ENCODE peak calls at places on chromosomes 11 and 22, in four cellular contexts. G, B, M and Z are unnamed samples.
A peak's percentile ranks its signal among the peaks of the same experiment; 100 is the strongest.

GRCh38 chr11:100964400-100964799 is 165.2 kb downstream of the PGR start:
- DNase-seq in G (no peak), B (no peak), M (no peak), Z (peak; percentile 58)

GRCh38 chr11:99268895-99269294 is 248.1 kb downstream of the CNTN5 start:
- DNase-seq in G (no peak), B (no peak), M (no peak), Z (no peak)

GRCh38 chr11:92212530-92212929 is 12.1 kb upstream of the FAT3 start:
- DNase-seq in G (no peak), B (no peak), M (no peak), Z (no peak)

GRCh38 chr22:27063381-27063780 is 406.0 kb downstream of the MIAT start:
- DNase-seq in G (no peak), B (no peak), M (no peak), Z (no peak)

GRCh38 chr11:34791725-34792124 is 124.5 kb downstream of the APIP start:
- DNase-seq in G (no peak), B (no peak), M (no peak), Z (no peak)

GRCh38 chr11:1392111-1392510 is 2.4 kb downstream of the BRSK2 start:
- DNase-seq in G (no peak), B (no peak), M (no peak), Z (no peak)

GRCh38 chr11:77104727-77105126 is 2.1 kb downstream of the OMP start:
- DNase-seq in G (no peak), B (no peak), M (no peak), Z (peak; percentile 18)

GRCh38 chr11:129589190-129589589 is 213.5 kb downstream of the BARX2 start:
- DNase-seq in G (no peak), B (peak; percentile 39), M (no peak), Z (no peak)

GRCh38 chr22:17205432-17205831 is 13.8 kb downstream of the ADA2 start:
- DNase-seq in G (no peak), B (no peak), M (no peak), Z (no peak)

GRCh38 chr22:30356392-30357230 is at the start of the genes CCDC157 and SF3A1:
- DNase-seq in G (peak; percentile 87), B (peak; percentile 97), M (peak; percentile 94), Z (peak; percentile 96)

GRCh38 chr22:38419121-38419863 is 35.7 kb downstream of the KCNJ4 start:
- DNase-seq in G (no peak), B (no peak), M (no peak), Z (no peak)

GRCh38 chr11:110850846-110851245 is 138.6 kb upstream of the ARHGAP20 start:
- DNase-seq in G (no peak), B (no peak), M (no peak), Z (no peak)

GRCh38 chr11:29336727-29337212 is 680.1 kb downstream of the KCNA4 start:
- DNase-seq in G (no peak), B (no peak), M (no peak), Z (peak; percentile 40)

GRCh38 chr11:71323876-71324526 is 71.6 kb upstream of the SHANK2 start:
- DNase-seq in G (no peak), B (no peak), M (no peak), Z (no peak)

GRCh38 chr22:31532060-31532459 is 35.7 kb downstream of the SFI1 start:
- DNase-seq in G (no peak), B (no peak), M (no peak), Z (peak; percentile 6)

GRCh38 chr11:114135737-114136151 is 76.2 kb downstream of the ZBTB16 start:
- DNase-seq in G (no peak), B (peak; percentile 43), M (peak; percentile 35), Z (peak; percentile 78)

GRCh38 chr11:77267910-77268309 is 33.6 kb downstream of the GDPD4 start:
- DNase-seq in G (no peak), B (no peak), M (no peak), Z (peak; percentile 73)

DNA sequence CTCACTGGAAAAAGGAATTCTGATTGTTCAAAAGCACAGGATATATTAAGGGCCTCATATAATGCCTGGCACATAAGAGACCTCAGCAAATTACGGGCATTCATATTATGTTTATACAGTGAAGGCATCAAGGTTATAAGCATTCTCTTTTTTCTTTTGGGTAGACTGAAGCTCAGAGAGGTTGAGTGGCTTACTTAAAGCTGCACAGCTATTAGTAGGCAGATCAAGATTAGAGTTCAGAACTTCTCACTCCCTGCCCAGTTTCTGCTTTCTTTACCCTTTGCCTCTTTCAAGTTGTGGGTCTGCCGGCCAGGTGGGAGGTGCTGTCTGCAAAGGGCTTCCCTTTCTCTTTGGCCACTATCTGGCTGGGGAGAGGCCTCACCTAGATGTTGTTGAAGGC is 18.0 kb downstream of the CSF2RB start:
- DNase-seq in G (no peak), B (no peak), M (no peak), Z (no peak)
- TF ChIP-seq CTCF in G (no peak), B (no peak), M (no peak), Z (no peak)

DNA sequence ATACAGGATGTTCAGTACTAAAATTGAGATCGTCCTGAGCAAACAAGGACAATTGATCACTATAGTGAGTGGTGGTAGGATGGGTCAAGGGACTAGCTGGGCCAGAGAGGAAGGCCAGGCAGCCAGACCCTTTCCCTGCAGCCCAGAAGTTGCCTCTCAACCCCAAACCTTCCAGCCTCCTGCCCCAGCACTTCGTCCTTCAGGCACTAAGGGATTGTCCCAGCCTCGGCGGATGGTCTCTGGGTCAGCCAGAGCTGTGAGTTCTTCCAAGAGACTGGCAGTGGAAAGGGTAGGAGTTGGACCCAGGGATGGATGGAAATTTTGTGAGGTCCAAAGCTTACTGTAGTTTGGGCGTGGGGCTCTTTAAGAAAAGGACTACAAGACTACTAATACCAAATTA is 3.6 kb upstream of the LMO1 start:
- DNase-seq in G (no peak), B (no peak), M (no peak), Z (no peak)
- H3K4me3 ChIP-seq in G (no peak overlapping the region), B (peak overlapping the region; percentile 73), M (no peak overlapping the region), Z (no peak overlapping the region)

GRCh38 chr11:58745705-58746364 is 14.1 kb upstream of the GLYAT start:
- DNase-seq in G (no peak), B (no peak), M (no peak), Z (no peak)

GRCh38 chr11:58744988-58745704 is 13.4 kb upstream of the GLYAT start:
- DNase-seq in G (no peak), B (no peak), M (no peak), Z (no peak)

GRCh38 chr11:58742140-58742539 is 10.4 kb upstream of the GLYAT start:
- DNase-seq in G (no peak), B (no peak), M (no peak), Z (no peak)

GRCh38 chr11:58741127-58741526 is 9.4 kb upstream of the GLYAT start:
- DNase-seq in G (no peak), B (no peak), M (no peak), Z (no peak)

GRCh38 chr11:58742981-58743880 is 11.5 kb upstream of the GLYAT start:
- DNase-seq in G (no peak), B (no peak), M (no peak), Z (no peak)
- TF ChIP-seq CTCF in G (no peak), B (peak; percentile 23), M (no peak), Z (no peak)

GRCh38 chr11:73342633-73343032 is 33.6 kb upstream of the RELT start:
- DNase-seq in G (no peak), B (peak; percentile 86), M (no peak), Z (no peak)
- H3K4me3 ChIP-seq in G (peak overlapping the region; percentile 57), B (peak overlapping the region; percentile 55), M (peak overlapping the region; percentile 56), Z (no peak overlapping the region)

GRCh38 chr11:65103476-65103875 is 7.5 kb downstream of the VPS51 start:
- DNase-seq in G (no peak), B (no peak), M (no peak), Z (no peak)

GRCh38 chr11:65104628-65105027 is 7.0 kb upstream of the TM7SF2 start:
- DNase-seq in G (no peak), B (no peak), M (no peak), Z (no peak)

GRCh38 chr11:65096926-65097325 is 912 bp downstream of the VPS51 start:
- DNase-seq in G (no peak), B (no peak), M (no peak), Z (no peak)

GRCh38 chr11:65102142-65103095 is 6.4 kb downstream of the VPS51 start:
- DNase-seq in G (no peak), B (no peak), M (peak; percentile 22), Z (peak; percentile 25)

GRCh38 chr11:65100674-65101350 is 4.8 kb downstream of the VPS51 start:
- DNase-seq in G (no peak), B (no peak), M (no peak), Z (no peak)
- TF ChIP-seq CTCF in G (no peak), B (no peak), M (no peak), Z (no peak)